ENCODE peak calls at places on chromosomes 11 and 22, in seven cellular contexts. Y, X, P, F, U, J and S are unnamed samples.

GRCh38 chr11:74559110-74559933 is 33.1 kb upstream of the POLD3 start:
- DNase-seq in Y (no peak), X (no peak), P (no peak), F (no peak), U (no peak), J (peak), S (no peak)

GRCh38 chr11:70541699-70542098 is 143.4 kb downstream of the CTTN start:
- DNase-seq in Y (no peak), X (no peak), P (no peak), F (no peak), U (no peak), J (no peak), S (no peak)

GRCh38 chr11:15412054-15412453 is 297.3 kb downstream of the INSC start:
- DNase-seq in Y (no peak), X (no peak), P (no peak), F (no peak), U (peak), J (no peak), S (no peak)

GRCh38 chr11:118650366-118650765 is 29.1 kb downstream of the TREH start:
- DNase-seq in Y (no peak), X (no peak), P (no peak), F (no peak), U (no peak), J (no peak), S (no peak)

GRCh38 chr11:15707971-15708370 is 593.2 kb downstream of the INSC start:
- DNase-seq in Y (no peak), X (peak), P (no peak), F (peak), U (no peak), J (peak), S (peak)

GRCh38 chr11:47052576-47052975 is 116.0 kb downstream of the CSTPP1 start:
- DNase-seq in Y (no peak), X (no peak), P (no peak), F (no peak), U (no peak), J (no peak), S (no peak)

GRCh38 chr11:75233688-75234295 is 6.8 kb upstream of the TPBGL start:
- DNase-seq in Y (peak), X (peak), P (peak), F (peak), U (peak), J (peak), S (no peak)

GRCh38 chr11:63880031-63880841 is 36.7 kb downstream of the RCOR2 start:
- DNase-seq in Y (no peak), X (peak), P (no peak), F (peak), U (no peak), J (peak), S (no peak)

GRCh38 chr11:59573216-59573615 is 42.4 kb downstream of the OSBP start:
- DNase-seq in Y (no peak), X (peak), P (no peak), F (no peak), U (no peak), J (peak), S (peak)

GRCh38 chr22:17717708-17718107 is 56.6 kb downstream of the BID start:
- DNase-seq in Y (peak), X (peak), P (no peak), F (no peak), U (no peak), J (peak), S (peak)

GRCh38 chr22:38989461-38989860 is 7.3 kb downstream of the APOBEC3B start:
- DNase-seq in Y (no peak), X (no peak), P (no peak), F (no peak), U (no peak), J (no peak), S (no peak)

GRCh38 chr11:112949781-112950575 is 11.2 kb upstream of the NCAM1 start:
- DNase-seq in Y (no peak), X (no peak), P (no peak), F (no peak), U (no peak), J (no peak), S (no peak)

GRCh38 chr22:38941488-38941987 is 15.9 kb upstream of the APOBEC3A start:
- DNase-seq in Y (no peak), X (no peak), P (no peak), F (peak), U (peak), J (no peak), S (no peak)

GRCh38 chr11:126282361-126282741 is 542 bp upstream of the TIRAP start:
- DNase-seq in Y (no peak), X (peak), P (peak), F (peak), U (peak), J (peak), S (no peak)

GRCh38 chr11:45037425-45038005 is 86.8 kb upstream of the TP53I11 start:
- DNase-seq in Y (peak), X (no peak), P (no peak), F (no peak), U (no peak), J (no peak), S (no peak)

DNA sequence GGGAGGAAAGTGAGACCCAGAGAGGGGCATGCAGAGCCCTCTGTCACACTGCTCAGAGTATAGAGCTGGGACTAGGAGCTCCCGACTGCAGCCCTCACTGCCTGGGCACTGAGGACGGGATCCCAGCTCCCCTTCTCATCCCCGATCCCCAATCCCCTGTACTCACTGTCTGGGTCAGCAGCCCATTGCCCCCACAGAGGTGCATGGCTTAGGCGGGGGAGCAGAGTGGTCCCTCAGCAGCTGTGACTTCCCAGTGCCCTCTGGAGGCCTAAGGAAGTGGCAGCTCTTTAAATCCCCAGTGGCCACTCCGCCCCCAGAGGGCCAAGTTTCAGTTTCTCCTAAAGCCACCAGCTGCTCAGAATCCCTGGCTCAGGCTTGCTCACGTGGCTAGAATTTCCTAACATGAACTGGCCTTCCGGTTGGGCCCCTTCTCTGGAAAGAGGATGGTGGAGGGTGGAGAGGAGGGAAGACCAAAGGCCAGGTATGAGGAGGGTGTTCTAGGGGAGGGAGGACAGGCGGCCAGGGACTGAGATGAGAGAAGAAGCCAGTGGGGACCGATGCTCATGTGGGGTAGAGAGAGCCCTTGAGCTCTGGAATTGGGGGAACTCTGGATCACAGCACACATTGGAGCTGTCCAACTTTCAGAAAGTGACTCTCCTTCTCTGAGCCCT is at the start of gene BATF2:
- DNase-seq in Y (peak), X (peak), P (no peak), F (peak), U (no peak), J (peak), S (peak)
- TF ChIP-seq CTCF in Y (no peak), X (peak), P (no peak), F (peak), U (no peak), J (peak), S (peak)

GRCh38 chr11:17986711-17987220 is 26.1 kb downstream of the SERGEF start:
- DNase-seq in Y (no peak), X (peak), P (no peak), F (no peak), U (no peak), J (no peak), S (no peak)
- TF ChIP-seq CTCF in Y (no peak), X (no peak), P (no peak), F (no peak), U (peak), J (peak), S (no peak)

DNA sequence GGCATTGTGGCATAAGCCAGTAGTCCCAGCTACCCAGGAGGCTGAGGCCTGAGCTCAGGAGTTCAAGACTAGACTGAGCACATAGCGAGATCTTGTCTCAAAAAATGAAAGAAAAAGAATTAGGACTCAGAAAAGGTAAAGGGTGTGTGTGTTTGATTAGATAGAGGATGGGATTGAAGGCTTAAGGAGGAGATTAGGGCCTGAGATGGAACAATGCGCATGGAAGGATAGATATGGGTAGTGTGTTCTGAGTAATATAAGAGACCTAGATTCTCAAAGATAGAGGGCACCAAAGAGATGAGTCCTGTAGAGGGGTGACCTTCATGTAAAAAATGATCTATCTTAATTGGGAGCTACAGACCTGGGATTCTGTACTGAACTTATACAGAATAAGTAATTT is 17.3 kb upstream of the RAB30 start:
- DNase-seq in Y (no peak), X (peak), P (no peak), F (no peak), U (no peak), J (no peak), S (no peak)
- TF ChIP-seq CTCF in Y (no peak), X (peak), P (no peak), F (no peak), U (peak), J (no peak), S (no peak)

GRCh38 chr11:1069740-1070139 is 4.9 kb upstream of the MUC2 start:
- DNase-seq in Y (no peak), X (no peak), P (no peak), F (no peak), U (no peak), J (no peak), S (no peak)
- TF ChIP-seq CTCF in Y (no peak), X (no peak), P (no peak), F (no peak), U (no peak), J (no peak), S (no peak)

DNA sequence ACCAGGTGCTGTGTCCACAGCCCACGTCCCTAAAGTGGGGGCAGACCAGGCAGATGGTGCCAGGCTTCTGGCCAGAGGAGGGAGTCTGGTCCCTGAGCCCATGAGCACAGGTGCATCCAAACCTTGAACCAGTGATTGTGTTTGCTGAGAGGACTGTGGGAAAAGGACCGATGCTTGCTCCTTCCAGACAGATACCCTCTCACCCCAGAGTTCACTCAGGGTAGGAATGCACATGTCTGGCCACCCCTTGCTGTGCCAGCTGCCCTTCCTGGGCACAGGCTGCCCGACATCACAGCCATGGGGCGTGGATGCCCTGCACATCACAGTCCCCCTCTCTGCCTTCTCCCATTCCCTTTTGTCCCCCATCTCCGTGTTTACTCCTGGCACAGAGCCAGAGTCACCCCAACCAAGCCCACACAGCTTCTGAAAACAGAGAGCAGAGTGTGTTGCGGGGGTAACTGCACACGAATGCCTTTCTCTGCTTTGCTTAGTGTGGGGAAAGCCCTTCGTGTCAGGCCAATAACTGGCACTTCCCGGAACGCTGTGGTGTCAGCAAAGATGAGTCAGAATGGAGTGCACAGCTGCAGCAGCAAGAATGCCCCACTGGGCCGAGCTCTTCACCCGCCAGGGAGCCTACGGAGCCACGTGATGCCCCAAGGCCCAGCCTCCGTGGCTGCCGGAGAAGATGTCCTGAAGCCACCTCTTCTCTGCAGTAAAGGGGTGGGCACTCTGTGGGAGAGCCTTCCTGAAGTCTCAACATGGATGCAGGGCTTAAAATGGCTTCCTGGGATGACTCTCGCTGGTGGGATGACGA is 7.6 kb downstream of the CARS1 start:
- DNase-seq in Y (peak), X (peak), P (peak), F (no peak), U (peak), J (peak), S (peak)
- TF ChIP-seq CTCF in Y (no peak), X (peak), P (no peak), F (no peak), U (peak), J (peak), S (peak)

DNA sequence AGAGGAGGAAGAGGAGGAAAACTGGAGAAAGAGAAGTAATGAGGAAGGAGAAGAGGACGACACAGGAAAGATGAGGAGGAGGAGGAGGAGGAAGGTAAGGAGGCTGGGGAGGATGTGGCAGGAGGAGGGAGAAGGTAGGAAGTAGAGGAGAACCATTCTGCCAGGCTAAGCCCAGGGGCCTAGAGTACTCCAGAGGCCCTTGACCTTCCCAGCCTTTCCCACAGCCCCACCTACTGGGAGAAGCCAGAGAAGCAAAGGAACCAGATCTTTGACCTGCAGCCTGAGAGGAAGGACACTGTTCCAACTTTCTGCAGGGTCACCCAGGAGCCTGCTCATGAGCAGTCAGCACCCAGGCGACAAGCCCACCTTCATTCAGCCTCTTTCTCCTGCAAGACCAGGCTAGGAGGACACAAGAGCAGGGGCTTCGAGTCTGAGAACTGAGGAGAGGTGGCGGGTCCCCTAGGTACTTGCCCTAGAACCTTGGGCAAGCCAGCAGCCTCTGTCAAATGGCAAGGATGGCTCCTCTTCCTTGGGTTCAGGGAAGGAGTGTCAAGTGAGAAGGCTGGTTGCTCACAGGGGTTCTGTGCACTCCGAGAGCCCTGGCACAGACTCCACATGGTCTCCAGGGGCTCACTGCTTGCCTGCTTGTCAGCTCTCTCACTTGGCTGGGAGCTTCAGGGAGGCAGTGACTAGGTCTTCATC is 27.9 kb upstream of the OAF start:
- DNase-seq in Y (peak), X (no peak), P (no peak), F (no peak), U (no peak), J (no peak), S (no peak)
- TF ChIP-seq CTCF in Y (no peak), X (peak), P (no peak), F (peak), U (no peak), J (peak), S (peak)

DNA sequence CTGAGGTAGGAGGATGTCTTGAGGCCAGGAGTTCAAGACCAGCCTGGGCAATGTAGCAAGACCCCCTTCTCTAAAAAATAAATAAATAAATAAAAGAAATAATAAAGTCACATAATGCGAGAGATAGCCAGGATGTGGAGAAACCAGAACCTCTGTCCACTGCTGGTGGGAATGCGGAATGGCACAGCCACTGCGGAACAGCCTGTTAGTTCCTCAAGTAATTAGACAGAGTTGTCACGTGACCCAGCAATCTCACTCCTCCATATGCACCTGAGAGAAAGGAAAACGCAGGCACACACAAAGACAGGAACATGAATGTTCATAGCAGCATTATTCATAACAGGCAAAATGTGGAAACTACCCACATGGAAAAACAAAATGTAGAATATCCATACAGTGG is 27.5 kb downstream of the LIF start:
- DNase-seq in Y (no peak), X (no peak), P (no peak), F (no peak), U (no peak), J (no peak), S (no peak)
- TF ChIP-seq CTCF in Y (no peak), X (peak), P (no peak), F (peak), U (no peak), J (no peak), S (no peak)

DNA sequence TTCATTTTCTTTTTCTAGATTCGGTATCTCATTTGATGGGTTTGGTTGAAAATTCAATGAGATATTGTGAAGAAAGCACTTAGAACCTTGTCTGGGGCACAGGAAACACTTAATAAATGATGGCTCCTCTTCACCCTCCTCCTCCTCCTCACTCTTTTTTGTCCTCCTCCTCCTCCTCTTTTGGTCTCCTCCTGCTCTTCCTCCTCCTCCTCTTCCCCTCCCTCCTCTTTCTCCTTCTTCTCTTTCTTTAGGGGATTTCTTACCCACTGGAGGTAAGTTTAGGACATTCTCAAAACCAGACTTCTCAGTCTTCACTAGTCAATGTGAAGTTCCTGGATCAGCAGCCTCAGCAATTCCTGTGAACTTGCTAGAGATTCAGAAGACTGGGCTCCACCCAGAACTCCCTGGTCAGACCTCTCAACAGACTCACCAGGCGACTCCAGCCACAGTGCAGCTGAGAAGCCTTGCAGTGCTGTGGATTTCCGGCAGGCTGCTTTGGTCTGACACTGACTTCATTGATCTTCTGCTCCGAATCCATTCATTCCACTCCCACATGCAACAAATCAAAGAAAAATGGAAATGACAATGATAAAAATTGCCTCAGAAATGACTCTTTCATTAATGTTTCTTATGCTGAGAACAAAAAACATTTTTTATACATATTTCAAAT is 368.6 kb upstream of the B3GAT1 start:
- DNase-seq in Y (no peak), X (peak), P (no peak), F (no peak), U (no peak), J (no peak), S (no peak)
- TF ChIP-seq CTCF in Y (no peak), X (no peak), P (no peak), F (no peak), U (no peak), J (no peak), S (no peak)

GRCh38 chr11:21537980-21538379 is 654.9 kb upstream of the ANO5 start:
- DNase-seq in Y (no peak), X (no peak), P (no peak), F (no peak), U (no peak), J (no peak), S (no peak)
- TF ChIP-seq CTCF in Y (no peak), X (no peak), P (no peak), F (no peak), U (no peak), J (no peak), S (no peak)